ENCODE peak calls at places on chromosomes 11 and 22, in five cellular contexts. J is prostate gland, B is stomach, G is esophagus squamous epithelium, C is A549. P is an unnamed sample.

GRCh38 chr22:42396621-42397331 is 35.4 kb downstream of the NFAM1 start:
- DNase-seq in G (no peak), B (no peak), J (no peak), C (no peak), P (no peak)

GRCh38 chr22:42519544-42520237 is at the start of gene RRP7A:
- DNase-seq in J (peak; percentile 74), C (peak; percentile 76), G (peak; percentile 21), B (peak; percentile 85), P (no peak)

GRCh38 chr22:33535937-33536875 is 384.1 kb downstream of the LARGE1 start:
- DNase-seq in J (no peak), G (no peak), C (no peak), B (no peak), P (no peak)

GRCh38 chr22:24408630-24409029 is 18.8 kb upstream of the ADORA2A start:
- DNase-seq in J (no peak), G (no peak), C (no peak), B (no peak), P (no peak)

GRCh38 chr22:44023404-44024287 is 456 bp upstream of the PARVB start:
- DNase-seq in J (no peak), G (no peak), B (peak; percentile 54), C (peak; percentile 51), P (no peak)

GRCh38 chr22:23836281-23836680 is 2.5 kb downstream of the DERL3 start:
- DNase-seq in G (no peak), J (no peak), C (no peak), B (no peak), P (no peak)

GRCh38 chr22:36107436-36107835 is 53.1 kb downstream of the APOL3 start:
- DNase-seq in G (no peak), J (no peak), C (no peak), B (no peak), P (no peak)

GRCh38 chr11:3087821-3088800 is 30.9 kb upstream of the CARS1 start:
- DNase-seq in B (no peak), G (no peak), C (no peak), J (no peak), P (peak; percentile 82)

GRCh38 chr11:67301313-67301921 is 1.9 kb upstream of the SSH3 start:
- DNase-seq in G (no peak), B (no peak), J (no peak), C (no peak), P (peak; percentile 87)

GRCh38 chr22:48575567-48576332 is 1251.9 kb downstream of the BRD1 start:
- DNase-seq in B (no peak), C (no peak), J (no peak), G (no peak), P (no peak)

GRCh38 chr11:130785376-130786110 is 130.7 kb downstream of the SNX19 start:
- DNase-seq in G (no peak), J (no peak), C (peak; percentile 30), B (no peak), P (no peak)

GRCh38 chr11:70073881-70074371 is 4.2 kb upstream of the ANO1 start:
- DNase-seq in C (no peak), J (no peak), B (no peak), G (no peak), P (no peak)

GRCh38 chr11:128346808-128347207 is 240.6 kb downstream of the ETS1 start:
- DNase-seq in J (no peak), G (no peak), C (no peak), B (no peak), P (no peak)

GRCh38 chr11:102850973-102851745 is 7.8 kb upstream of the MMP3 start:
- DNase-seq in B (no peak), G (no peak), C (peak; percentile 9), J (no peak), P (no peak)

GRCh38 chr11:120554771-120555432 is 43.4 kb downstream of the GRIK4 start:
- DNase-seq in J (no peak), B (no peak), C (no peak), G (no peak), P (no peak)

GRCh38 chr11:47766363-47767227 is 546 bp downstream of the FNBP4 start:
- DNase-seq in B (peak; percentile 79), C (peak; percentile 68), G (peak; percentile 26), J (peak; percentile 67), P (peak; percentile 96)

GRCh38 chr22:33883961-33884808 is 36.1 kb downstream of the LARGE1 start:
- DNase-seq in J (no peak), G (no peak), C (no peak), B (no peak), P (no peak)

GRCh38 chr11:59787816-59788215 is 22.8 kb downstream of the MRPL16 start:
- DNase-seq in J (no peak), B (no peak), G (no peak), C (no peak), P (no peak)

GRCh38 chr11:18749681-18750319 is 23.8 kb upstream of the IGSF22 start:
- DNase-seq in G (no peak), J (peak; percentile 16), B (no peak), C (peak; percentile 37), P (no peak)

GRCh38 chr11:68340784-68341556 is 28.6 kb downstream of the LRP5 start:
- DNase-seq in B (no peak), G (no peak), J (no peak), C (peak; percentile 56), P (no peak)

GRCh38 chr11:1041936-1042608 is 5.6 kb upstream of the MUC6 start:
- DNase-seq in C (peak; percentile 46), G (no peak), J (no peak), B (peak; percentile 84), P (no peak)

GRCh38 chr11:76041208-76041607 is 165.1 kb downstream of the WNT11 start:
- DNase-seq in B (no peak), C (peak; percentile 37), J (no peak), G (no peak), P (no peak)

GRCh38 chr11:196786-197731 is 4.2 kb downstream of the SCGB1C1 start:
- DNase-seq in J (no peak), G (no peak), C (no peak), B (peak; percentile 24), P (no peak)

GRCh38 chr11:110897035-110897434 is 184.8 kb upstream of the ARHGAP20 start:
- DNase-seq in C (no peak), J (no peak), G (no peak), B (no peak), P (no peak)

GRCh38 chr11:76903325-76903724 is 42.6 kb downstream of the ACER3 start:
- DNase-seq in G (no peak), B (no peak), J (peak; percentile 33), C (no peak), P (no peak)

GRCh38 chr11:6315811-6316425 is 4.4 kb downstream of the CAVIN3 start:
- DNase-seq in G (no peak), C (peak; percentile 58), J (peak; percentile 38), B (peak; percentile 63), P (peak; percentile 52)

GRCh38 chr11:8309862-8310261 is 46.2 kb upstream of the LMO1 start:
- DNase-seq in J (no peak), B (no peak), G (no peak), C (peak; percentile 17), P (no peak)

GRCh38 chr11:87352759-87353707 is 315.3 kb downstream of the TMEM135 start:
- DNase-seq in G (no peak), J (peak; percentile 76), B (peak; percentile 87), C (peak; percentile 74), P (peak; percentile 78)

GRCh38 chr11:32332990-32333334 is 102.4 kb downstream of the WT1 start:
- DNase-seq in G (no peak), B (no peak), J (no peak), C (no peak), P (no peak)
- H3K4me3 ChIP-seq in G (peak overlapping the region; percentile 46), B (peak overlapping the region; percentile 54), J (peak overlapping the region; percentile 5), C (peak overlapping the region; percentile 46), P (no peak overlapping the region)

DNA sequence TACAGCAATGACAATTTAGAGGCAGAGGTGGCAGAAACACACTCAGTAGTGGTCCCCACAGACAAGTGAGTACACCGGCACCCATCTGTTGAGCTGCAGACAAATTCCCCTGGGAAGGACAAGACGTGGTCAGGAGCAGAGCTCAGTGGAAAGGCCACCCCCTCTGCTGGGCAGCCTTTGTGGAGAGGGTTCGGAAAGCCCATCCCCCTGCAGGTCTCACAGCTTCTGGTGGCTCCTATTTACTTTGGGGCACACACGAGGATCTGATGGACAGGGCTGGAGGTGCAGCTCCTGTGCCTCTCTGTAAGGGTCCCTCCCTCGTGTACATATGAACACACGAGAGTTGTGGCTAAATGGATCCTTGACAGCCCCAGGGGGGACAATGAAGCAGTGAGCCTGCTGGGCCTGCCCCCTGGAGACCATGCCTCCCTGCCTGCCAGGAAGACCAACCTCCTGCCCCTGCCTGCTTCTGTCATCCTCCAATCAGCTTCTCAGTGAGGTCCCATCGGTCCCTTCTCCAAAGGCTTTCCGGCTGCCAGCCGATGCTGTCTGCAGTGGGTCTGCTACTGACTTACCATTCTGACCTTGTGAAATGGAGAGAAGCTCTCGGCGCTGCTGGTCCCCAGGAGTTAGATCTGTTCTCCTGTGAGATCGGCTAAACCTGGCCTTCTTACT is 161.5 kb downstream of the CACNA1I start:
- DNase-seq in J (no peak), C (no peak), G (no peak), B (no peak), P (no peak)
- TF ChIP-seq CTCF in J (no peak), C (no peak), G (no peak), B (no peak), P (no peak)

DNA sequence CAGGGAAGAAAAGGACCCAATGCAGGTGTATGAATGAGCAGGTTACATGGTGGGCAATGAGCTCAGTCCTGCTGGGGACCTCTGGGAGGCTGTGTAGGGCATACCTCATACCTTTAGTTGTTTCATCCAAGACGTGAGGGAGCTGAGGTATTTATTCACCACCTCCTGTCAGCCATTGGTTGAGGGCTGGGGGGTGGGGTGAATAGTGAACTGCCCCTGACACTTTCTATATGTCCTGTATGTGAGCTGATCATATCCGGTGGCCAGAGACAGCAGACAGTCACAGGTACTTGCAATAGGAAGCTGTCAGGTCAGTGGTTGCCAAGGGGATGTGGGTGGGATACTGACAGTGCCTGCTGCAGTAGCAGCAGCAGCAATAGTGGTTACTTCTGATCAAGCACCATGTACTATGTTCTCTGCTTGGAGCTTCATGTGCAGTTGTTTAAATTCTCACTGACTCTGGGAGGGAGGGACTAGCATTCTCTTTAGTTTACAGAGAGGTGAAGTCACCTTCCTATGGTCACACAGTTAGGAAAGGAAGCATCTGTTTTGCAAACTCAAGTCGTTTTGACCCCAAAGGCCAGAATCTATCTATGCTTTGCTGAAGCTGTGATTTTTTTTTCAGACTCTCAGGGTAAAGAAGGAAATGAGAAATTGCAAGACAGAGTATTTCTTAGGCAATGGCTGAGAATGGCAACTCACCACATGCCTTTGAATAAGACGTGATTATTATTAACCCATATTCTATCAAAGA is 54.0 kb downstream of the MIAT start:
- DNase-seq in J (no peak), C (no peak), B (peak; percentile 26), G (no peak), P (no peak)
- TF ChIP-seq POLR2A in J (no peak), C (no peak), B (no peak), G (no peak), P (no peak)

GRCh38 chr11:124766156-124766555 is 4.1 kb upstream of the ESAM start:
- DNase-seq in C (peak; percentile 26), B (no peak), J (no peak), G (no peak), P (no peak)
- H3K4me3 ChIP-seq in C (no peak overlapping the region), B (no peak overlapping the region), J (no peak overlapping the region), G (no peak overlapping the region), P (no peak overlapping the region)